ENCODE peak calls at places on chromosomes 2 and 18, in eight cellular contexts. H is foreskin fibroblast; K is prostate gland; T is AG04450; V is mucosa of descending colon; A is CD4-positive, alpha-beta T cell; X is A549; L is dorsolateral prefrontal cortex. Q is an unnamed sample.
A peak's percentile ranks its signal among the peaks of the same experiment; 100 is the strongest.

GRCh38 chr2:203623104-203623503 is 83.3 kb upstream of the CD28 start:
- DNase-seq in H (peak; percentile 90), K (no peak), T (peak; percentile 86), V (no peak), A (no peak), X (peak; percentile 8), L (no peak), Q (peak; percentile 45)

GRCh38 chr2:235634435-235635152 is 140.8 kb downstream of the AGAP1 start:
- DNase-seq in H (no peak), K (no peak), T (no peak), V (no peak), A (no peak), X (no peak), L (no peak), Q (no peak)

GRCh38 chr2:237707859-237708398 is 80.5 kb downstream of the LRRFIP1 start:
- DNase-seq in H (no peak), K (no peak), T (no peak), V (no peak), A (no peak), X (no peak), L (no peak), Q (no peak)

GRCh38 chr2:207770602-207771404 is 1.1 kb upstream of the FZD5 start:
- DNase-seq in H (no peak), K (no peak), T (no peak), V (peak; percentile 61), A (no peak), X (no peak), L (no peak), Q (no peak)

GRCh38 chr18:58235001-58235436 is 191.0 kb downstream of the NEDD4L start:
- DNase-seq in H (no peak), K (peak; percentile 43), T (no peak), V (peak; percentile 46), A (no peak), X (no peak), L (no peak), Q (no peak)

GRCh38 chr2:68766378-68766845 is 31.8 kb downstream of the ARHGAP25 start:
- DNase-seq in H (no peak), K (peak; percentile 41), T (no peak), V (no peak), A (peak; percentile 58), X (no peak), L (no peak), Q (no peak)

GRCh38 chr2:5507374-5507773 is 184.8 kb upstream of the SOX11 start:
- DNase-seq in H (no peak), K (no peak), T (no peak), V (no peak), A (no peak), X (no peak), L (no peak), Q (no peak)

GRCh38 chr2:191012845-191013616 is 940 bp downstream of the STAT1 start:
- DNase-seq in H (no peak), K (no peak), T (no peak), V (no peak), A (no peak), X (peak; percentile 12), L (no peak), Q (no peak)

GRCh38 chr2:132984731-132985130 is 314.7 kb upstream of the LYPD1 start:
- DNase-seq in H (no peak), K (no peak), T (no peak), V (no peak), A (no peak), X (no peak), L (no peak), Q (no peak)

GRCh38 chr18:21930177-21930576 is 189.6 kb downstream of the MIB1 start:
- DNase-seq in H (no peak), K (no peak), T (no peak), V (no peak), A (no peak), X (no peak), L (no peak), Q (no peak)

GRCh38 chr2:216765810-216766259 is 70.5 kb upstream of the IGFBP5 start:
- DNase-seq in H (no peak), K (no peak), T (no peak), V (no peak), A (no peak), X (no peak), L (no peak), Q (no peak)

GRCh38 chr2:191209346-191209745 is 35.9 kb upstream of the MYO1B start:
- DNase-seq in H (no peak), K (no peak), T (no peak), V (no peak), A (no peak), X (no peak), L (no peak), Q (no peak)

GRCh38 chr18:4017479-4017878 is 437.6 kb downstream of the DLGAP1 start:
- DNase-seq in H (no peak), K (no peak), T (no peak), V (no peak), A (no peak), X (peak; percentile 8), L (no peak), Q (peak; percentile 5)
- TF ChIP-seq CTCF in H (peak; percentile 10), K (no peak), T (peak; percentile 12), V (no peak), A (no peak), X (peak; percentile 27), L (no peak), Q (peak; percentile 32)

DNA sequence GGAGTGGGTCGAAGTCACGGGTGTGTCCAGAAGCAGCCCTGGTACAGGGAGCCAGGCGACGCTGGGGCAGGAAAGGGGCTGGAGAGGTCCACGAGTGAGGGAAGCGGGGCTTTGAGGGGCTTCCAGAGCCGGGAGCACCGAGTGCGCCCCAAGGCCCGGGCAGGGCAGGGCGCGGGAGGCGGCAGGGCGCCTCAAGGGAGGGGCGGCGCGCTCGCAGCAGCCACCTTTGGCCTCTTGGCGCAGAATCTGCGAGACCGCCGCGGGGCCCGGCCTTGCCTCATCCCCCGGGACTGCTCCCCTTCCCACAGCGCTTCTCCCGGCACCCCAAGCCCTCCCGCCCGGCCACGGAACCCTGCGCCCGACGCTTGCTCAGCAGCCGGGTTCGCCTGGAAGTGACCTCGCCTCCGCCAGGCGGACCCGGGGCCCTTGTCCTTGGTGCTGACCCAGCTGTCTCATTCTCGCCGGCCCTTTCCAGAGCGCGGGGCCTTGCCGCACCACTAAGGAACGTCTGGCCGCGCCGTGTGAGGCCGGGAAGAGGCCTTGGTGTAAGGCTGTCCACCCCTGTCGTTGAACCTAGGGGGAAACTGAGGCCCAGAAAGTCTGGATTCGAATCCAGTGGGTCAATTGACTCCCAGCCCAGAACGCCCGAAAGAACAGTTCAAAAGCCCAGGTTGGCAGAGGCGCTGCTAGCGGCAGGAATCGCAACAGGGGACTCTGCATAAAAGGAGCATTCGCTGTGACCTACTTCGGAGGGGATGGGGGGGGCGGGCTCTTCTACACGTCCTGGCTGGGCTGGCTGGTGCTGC is 584 bp upstream of the DNER start:
- DNase-seq in H (peak; percentile 61), K (peak; percentile 14), T (no peak), V (peak; percentile 62), A (no peak), X (peak; percentile 48), L (peak; percentile 47), Q (no peak)
- TF ChIP-seq CTCF in H (no peak), K (no peak), T (no peak), V (no peak), A (no peak), X (no peak), L (no peak), Q (peak; percentile 2)

GRCh38 chr2:104976603-104977120 is 61.2 kb upstream of the MRPS9 start:
- DNase-seq in H (no peak), K (no peak), T (no peak), V (no peak), A (no peak), X (no peak), L (no peak), Q (no peak)
- TF ChIP-seq CTCF in H (no peak), K (no peak), T (no peak), V (no peak), A (peak; percentile 11), X (no peak), L (no peak), Q (peak; percentile 19)

GRCh38 chr2:187576906-187577305 is 22.7 kb upstream of the TFPI start:
- DNase-seq in H (no peak), K (no peak), T (no peak), V (no peak), A (no peak), X (no peak), L (no peak), Q (no peak)

GRCh38 chr2:187580462-187581124 is 26.4 kb upstream of the TFPI start:
- DNase-seq in H (peak; percentile 47), K (no peak), T (peak; percentile 55), V (no peak), A (no peak), X (peak; percentile 7), L (no peak), Q (peak; percentile 55)

GRCh38 chr2:187586091-187586632 is 31.9 kb upstream of the TFPI start:
- DNase-seq in H (no peak), K (no peak), T (no peak), V (no peak), A (no peak), X (no peak), L (no peak), Q (no peak)

GRCh38 chr2:187577310-187577709 is 23.1 kb upstream of the TFPI start:
- DNase-seq in H (no peak), K (no peak), T (no peak), V (no peak), A (no peak), X (no peak), L (no peak), Q (no peak)

DNA sequence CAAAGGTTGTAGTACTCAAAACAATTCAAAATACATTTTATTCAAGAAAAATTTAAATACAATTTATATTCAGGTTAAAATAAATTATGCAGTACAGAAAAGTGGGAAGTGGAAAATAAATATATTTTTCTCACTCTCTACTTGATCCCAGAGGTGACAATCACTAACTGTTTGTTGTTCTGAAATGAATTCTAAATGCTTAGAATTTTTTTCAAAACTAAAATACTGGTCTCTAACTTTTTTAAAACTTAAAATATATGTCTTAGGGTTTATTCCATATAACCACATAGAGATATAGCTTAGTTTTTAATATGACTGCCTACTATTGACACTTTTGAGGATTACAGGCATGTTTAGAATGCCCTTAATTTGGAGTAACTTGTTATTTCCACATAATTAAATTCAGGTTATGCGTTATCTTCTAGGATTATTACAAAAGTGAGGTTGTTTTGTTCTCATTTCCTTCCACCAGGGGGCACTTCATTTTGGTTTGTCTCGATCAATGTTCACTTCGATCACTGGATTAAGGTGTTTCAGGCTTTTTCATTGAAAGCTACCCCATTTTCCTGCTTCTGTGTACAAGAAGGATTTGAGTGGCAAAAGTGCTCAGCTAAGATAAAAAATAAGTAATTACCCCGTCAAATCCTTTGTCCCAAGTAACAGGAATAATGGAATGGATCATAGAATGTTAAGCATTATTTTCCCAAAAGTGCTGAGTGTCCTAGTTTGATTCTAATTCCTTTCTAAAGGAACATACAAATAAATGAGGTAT is 27.1 kb upstream of the TFPI start:
- DNase-seq in H (peak; percentile 35), K (no peak), T (no peak), V (no peak), A (no peak), X (peak; percentile 4), L (no peak), Q (peak; percentile 15)
- TF ChIP-seq CTCF in H (peak; percentile 49), K (peak; percentile 30), T (peak; percentile 70), V (peak; percentile 47), A (peak; percentile 39), X (peak; percentile 80), L (peak; percentile 80), Q (peak; percentile 60)

GRCh38 chr2:149587220-149587949 is at the start of gene MMADHC:
- DNase-seq in H (peak; percentile 95), K (peak; percentile 95), T (peak; percentile 90), V (peak; percentile 95), A (peak; percentile 86), X (peak; percentile 79), L (peak; percentile 96), Q (peak; percentile 84)
- TF ChIP-seq CTCF in H (no peak), K (no peak), T (no peak), V (no peak), A (no peak), X (no peak), L (peak; percentile 23), Q (no peak)

GRCh38 chr18:47930086-47930843 is at the start of gene SMAD2:
- DNase-seq in H (peak; percentile 73), K (peak; percentile 78), T (no peak), V (peak; percentile 91), A (peak; percentile 54), X (peak; percentile 15), L (peak; percentile 70), Q (peak; percentile 17)
- TF ChIP-seq CTCF in H (no peak), K (no peak), T (no peak), V (no peak), A (no peak), X (no peak), L (no peak), Q (no peak)

Q was measured in HFF-Myc.